ENCODE peak calls at places on chromosomes 6 and 20, in ten cellular contexts. Y is HFFc6; D is glutamatergic neuron; T is B cell; S is fibroblast of the aortic adventitia; U is neural crest cell; P is left ventricle myocardium inferior; H is psoas muscle; Z is CD4-positive, alpha-beta T cell; L is astrocyte of the spinal cord. W is an unnamed sample.

GRCh38 chr6:163175301-163175700 is 239.2 kb upstream of the QKI start:
- DNase-seq in Y (no peak), D (no peak), T (no peak), S (no peak), U (no peak), P (no peak), H (no peak), Z (no peak), L (no peak), W (no peak)

GRCh38 chr20:24111858-24112257 is 123.3 kb upstream of the GGTLC1 start:
- DNase-seq in Y (no peak), D (no peak), T (no peak), S (no peak), U (no peak), P (no peak), H (no peak), Z (no peak), L (no peak), W (no peak)

GRCh38 chr6:150046943-150047342 is 21.6 kb upstream of the RAET1L start:
- DNase-seq in Y (no peak), D (no peak), T (no peak), S (no peak), U (no peak), P (no peak), H (no peak), Z (no peak), L (no peak), W (no peak)

GRCh38 chr6:144785056-144785455 is 499.9 kb downstream of the UTRN start:
- DNase-seq in Y (no peak), D (no peak), T (no peak), S (no peak), U (no peak), P (no peak), H (no peak), Z (no peak), L (no peak), W (no peak)

GRCh38 chr20:53582574-53583351 is 10.9 kb downstream of the ZNF217 start:
- DNase-seq in Y (peak; percentile 91), D (no peak), T (no peak), S (peak; percentile 95), U (no peak), P (no peak), H (no peak), Z (peak; percentile 31), L (peak; percentile 87), W (no peak)

GRCh38 chr6:157966990-157967389 is 14.7 kb upstream of the SYNJ2 start:
- DNase-seq in Y (no peak), D (no peak), T (no peak), S (no peak), U (no peak), P (no peak), H (no peak), Z (no peak), L (no peak), W (no peak)

GRCh38 chr6:8888468-8888867 is 453.1 kb upstream of the SLC35B3 start:
- DNase-seq in Y (no peak), D (no peak), T (no peak), S (no peak), U (no peak), P (no peak), H (no peak), Z (no peak), L (no peak), W (peak; percentile 24)

GRCh38 chr20:45087115-45087785 is 13.7 kb downstream of the KCNS1 start:
- DNase-seq in Y (no peak), D (no peak), T (no peak), S (no peak), U (no peak), P (no peak), H (no peak), Z (no peak), L (no peak), W (no peak)

GRCh38 chr20:47696856-47697255 is 88.4 kb downstream of the SULF2 start:
- DNase-seq in Y (no peak), D (no peak), T (no peak), S (no peak), U (no peak), P (no peak), H (no peak), Z (no peak), L (no peak), W (no peak)

GRCh38 chr20:52783769-52784168 is 188.4 kb upstream of the TSHZ2 start:
- DNase-seq in Y (no peak), D (peak; percentile 43), T (no peak), S (no peak), U (no peak), P (no peak), H (no peak), Z (no peak), L (no peak), W (no peak)

GRCh38 chr20:56925696-56926101 is 296.6 kb downstream of the TFAP2C start:
- DNase-seq in Y (no peak), D (peak; percentile 57), T (no peak), S (no peak), U (no peak), P (no peak), H (no peak), Z (no peak), L (no peak), W (no peak)

GRCh38 chr6:146191166-146191565 is 162.3 kb downstream of the GRM1 start:
- DNase-seq in Y (no peak), D (no peak), T (no peak), S (no peak), U (no peak), P (no peak), H (no peak), Z (no peak), L (no peak), W (no peak)

GRCh38 chr6:30272032-30272431 is 54.7 kb upstream of the TRIM39 start:
- DNase-seq in Y (no peak), D (no peak), T (no peak), S (no peak), U (no peak), P (no peak), H (no peak), Z (no peak), L (no peak), W (no peak)

GRCh38 chr6:127869772-127870404 is 31.0 kb downstream of the THEMIS start:
- DNase-seq in Y (no peak), D (no peak), T (no peak), S (no peak), U (no peak), P (no peak), H (no peak), Z (no peak), L (no peak), W (no peak)

GRCh38 chr20:33460711-33461110 is 17.1 kb upstream of the SNTA1 start:
- DNase-seq in Y (no peak), D (no peak), T (no peak), S (no peak), U (no peak), P (no peak), H (no peak), Z (no peak), L (no peak), W (no peak)

GRCh38 chr6:43575105-43575771 is 600 bp downstream of the XPO5 start:
- DNase-seq in Y (no peak), D (peak; percentile 52), T (no peak), S (no peak), U (peak; percentile 35), P (peak; percentile 29), H (no peak), Z (no peak), L (peak; percentile 28), W (no peak)

GRCh38 chr6:155261146-155261900 is 2.5 kb upstream of the CLDN20 start:
- DNase-seq in Y (no peak), D (no peak), T (no peak), S (no peak), U (no peak), P (no peak), H (no peak), Z (no peak), L (no peak), W (no peak)
- TF ChIP-seq CTCF in Y (peak; percentile 42), D (no peak), T (no peak), S (no peak), U (peak; percentile 33), P (no peak), H (no peak), Z (no peak), L (peak; percentile 17), W (no peak)

DNA sequence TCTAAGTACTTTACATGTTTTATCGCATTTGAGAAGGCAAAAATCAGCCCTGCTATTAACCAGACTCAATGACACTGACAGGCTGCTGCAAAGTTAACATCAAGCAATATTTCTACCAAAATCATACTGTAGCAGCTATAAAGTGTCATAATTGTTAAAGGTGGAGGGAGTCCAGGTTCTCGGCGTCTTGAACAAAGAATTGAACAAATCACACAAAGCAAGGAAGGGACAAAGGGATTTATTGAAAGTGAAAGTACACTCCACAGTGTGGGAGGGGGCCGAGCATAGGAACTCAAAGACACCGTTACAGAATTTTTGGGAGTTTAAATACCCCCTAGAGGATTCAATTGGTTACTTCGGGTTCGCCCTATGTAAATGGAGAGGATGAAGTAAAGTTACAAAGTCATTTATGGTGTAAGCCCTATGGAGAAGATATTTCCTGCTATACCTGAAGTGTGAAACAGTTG is 12.9 kb upstream of the ZNF391 start:
- DNase-seq in Y (no peak), D (no peak), T (no peak), S (peak; percentile 8), U (no peak), P (no peak), H (no peak), Z (no peak), L (peak; percentile 0), W (no peak)
- TF ChIP-seq CTCF in Y (peak; percentile 32), D (no peak), T (no peak), S (peak; percentile 16), U (no peak), P (no peak), H (no peak), Z (no peak), L (no peak), W (no peak)

DNA sequence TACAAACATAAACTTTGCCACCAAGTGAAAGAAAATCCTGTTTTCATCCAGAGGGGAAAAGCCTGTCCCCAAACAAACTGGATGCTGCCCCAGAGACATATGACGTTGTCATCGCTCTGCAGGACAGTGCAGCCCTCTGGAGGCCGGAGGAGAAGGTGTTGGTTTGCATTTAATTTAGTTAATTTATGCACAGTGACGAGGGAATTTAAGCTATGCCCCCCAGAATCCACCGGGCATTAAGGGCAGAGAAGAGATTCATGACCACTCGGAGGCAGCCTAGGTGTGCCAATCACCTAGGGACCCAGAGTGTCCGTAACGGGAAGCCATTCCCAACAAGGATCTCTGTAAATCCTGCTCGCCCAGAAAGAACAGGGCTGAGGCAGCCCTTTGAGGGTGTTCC is 45.1 kb downstream of the NINL start:
- DNase-seq in Y (peak; percentile 20), D (peak; percentile 37), T (no peak), S (no peak), U (no peak), P (peak; percentile 38), H (no peak), Z (no peak), L (peak; percentile 20), W (no peak)
- TF ChIP-seq CTCF in Y (peak; percentile 74), D (peak; percentile 47), T (no peak), S (peak; percentile 59), U (peak; percentile 32), P (peak; percentile 60), H (peak; percentile 32), Z (no peak), L (peak; percentile 48), W (no peak)

DNA sequence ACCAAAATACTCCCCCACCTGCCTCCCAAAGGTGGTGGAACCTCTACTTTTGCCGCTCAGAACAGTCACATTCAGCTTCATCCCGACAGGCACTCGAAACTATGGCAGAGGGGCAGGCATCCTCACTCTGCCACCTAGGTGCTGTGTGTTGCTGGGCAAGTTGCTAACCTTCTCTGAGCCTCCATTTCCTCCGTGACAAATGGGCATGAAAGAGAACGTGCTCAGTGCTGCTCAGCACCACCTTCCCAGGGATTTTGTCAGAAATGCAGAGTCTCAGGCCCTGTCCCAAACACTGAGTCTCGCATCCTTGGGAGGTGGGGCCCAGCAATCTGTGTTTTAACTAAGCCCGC is 18.1 kb downstream of the ANKRD60 start:
- DNase-seq in Y (no peak), D (no peak), T (no peak), S (no peak), U (no peak), P (no peak), H (no peak), Z (no peak), L (no peak), W (no peak)
- TF ChIP-seq CTCF in Y (no peak), D (no peak), T (no peak), S (no peak), U (no peak), P (no peak), H (no peak), Z (no peak), L (no peak), W (no peak)